ENCODE peak calls at places on chromosomes 12 and 14, in five cellular contexts. L is cardiac muscle cell, Z is fibroblast of lung, A is hepatocyte, I is A673. W is an unnamed sample. For H3K27me3, the result is how much of the 10 kb centered on the place peaks cover.

GRCh38 chr14:64856528-64857445 is 22.9 kb downstream of the SPTB start:
- DNase-seq in Z (peak), I (peak), A (no peak), L (no peak), W (no peak)

GRCh38 chr12:69544087-69544486 is 41.2 kb upstream of the CCT2 start:
- DNase-seq in Z (no peak), I (no peak), A (no peak), L (no peak), W (no peak)

GRCh38 chr12:92221916-92222315 is 76.3 kb upstream of the BTG1 start:
- DNase-seq in L (no peak), Z (no peak), A (no peak), I (no peak), W (no peak)

GRCh38 chr14:91354979-91355685 is 62.5 kb downstream of the CCDC88C start:
- DNase-seq in A (no peak), I (no peak), Z (no peak), L (no peak), W (no peak)

GRCh38 chr14:23095196-23096108 is at the start of gene C14orf119:
- DNase-seq in Z (peak), A (peak), I (peak), L (peak), W (peak)

GRCh38 chr14:100540141-100540925 is 46.9 kb downstream of the BEGAIN start:
- DNase-seq in Z (no peak), A (no peak), L (peak), I (no peak), W (peak)

GRCh38 chr14:72104011-72104613 is 171.9 kb downstream of the RGS6 start:
- DNase-seq in Z (no peak), L (no peak), A (peak), I (peak), W (no peak)

GRCh38 chr14:90820958-90821357 is 4.7 kb upstream of the TTC7B start:
- DNase-seq in L (peak), Z (peak), A (no peak), I (no peak), W (no peak)

GRCh38 chr14:88129306-88130056 is 124.5 kb downstream of the GPR65 start:
- DNase-seq in L (peak), A (peak), I (peak), Z (peak), W (no peak)

GRCh38 chr14:104797112-104798044 is 1.8 kb upstream of the AKT1 start:
- DNase-seq in I (no peak), L (no peak), A (peak), Z (no peak), W (peak)

GRCh38 chr12:34292736-34293625 is 270.7 kb downstream of the ALG10 start:
- DNase-seq in A (no peak), I (no peak), L (no peak), Z (no peak), W (peak)

GRCh38 chr12:22899184-22899583 is 274.2 kb downstream of the ETNK1 start:
- DNase-seq in L (no peak), I (no peak), Z (no peak), A (no peak), W (peak)

GRCh38 chr14:34833545-34834523 is 41.3 kb downstream of the BAZ1A start:
- DNase-seq in L (peak), I (no peak), A (no peak), Z (no peak), W (no peak)

GRCh38 chr12:115070313-115070712 is 386.3 kb upstream of the TBX3 start:
- DNase-seq in L (no peak), I (no peak), A (no peak), Z (peak), W (no peak)

GRCh38 chr12:89355243-89356068 is 3.2 kb upstream of the DUSP6 start:
- DNase-seq in L (no peak), I (peak), Z (peak), A (no peak), W (peak)

GRCh38 chr14:36604757-36605505 is 22.5 kb upstream of the NKX2-8 start:
- DNase-seq in Z (peak), I (peak), L (peak), A (peak), W (peak)

GRCh38 chr12:70543444-70543843 is 93.8 kb downstream of the PTPRB start:
- DNase-seq in I (peak), A (peak), Z (peak), L (peak), W (no peak)

GRCh38 chr12:50061946-50062725 is 4.7 kb downstream of the ASIC1 start:
- DNase-seq in L (peak), A (no peak), Z (peak), I (no peak), W (no peak)
- H3K27me3 ChIP-seq in L (under half), A (under half), Z (under half), I (under half), W (under half)

DNA sequence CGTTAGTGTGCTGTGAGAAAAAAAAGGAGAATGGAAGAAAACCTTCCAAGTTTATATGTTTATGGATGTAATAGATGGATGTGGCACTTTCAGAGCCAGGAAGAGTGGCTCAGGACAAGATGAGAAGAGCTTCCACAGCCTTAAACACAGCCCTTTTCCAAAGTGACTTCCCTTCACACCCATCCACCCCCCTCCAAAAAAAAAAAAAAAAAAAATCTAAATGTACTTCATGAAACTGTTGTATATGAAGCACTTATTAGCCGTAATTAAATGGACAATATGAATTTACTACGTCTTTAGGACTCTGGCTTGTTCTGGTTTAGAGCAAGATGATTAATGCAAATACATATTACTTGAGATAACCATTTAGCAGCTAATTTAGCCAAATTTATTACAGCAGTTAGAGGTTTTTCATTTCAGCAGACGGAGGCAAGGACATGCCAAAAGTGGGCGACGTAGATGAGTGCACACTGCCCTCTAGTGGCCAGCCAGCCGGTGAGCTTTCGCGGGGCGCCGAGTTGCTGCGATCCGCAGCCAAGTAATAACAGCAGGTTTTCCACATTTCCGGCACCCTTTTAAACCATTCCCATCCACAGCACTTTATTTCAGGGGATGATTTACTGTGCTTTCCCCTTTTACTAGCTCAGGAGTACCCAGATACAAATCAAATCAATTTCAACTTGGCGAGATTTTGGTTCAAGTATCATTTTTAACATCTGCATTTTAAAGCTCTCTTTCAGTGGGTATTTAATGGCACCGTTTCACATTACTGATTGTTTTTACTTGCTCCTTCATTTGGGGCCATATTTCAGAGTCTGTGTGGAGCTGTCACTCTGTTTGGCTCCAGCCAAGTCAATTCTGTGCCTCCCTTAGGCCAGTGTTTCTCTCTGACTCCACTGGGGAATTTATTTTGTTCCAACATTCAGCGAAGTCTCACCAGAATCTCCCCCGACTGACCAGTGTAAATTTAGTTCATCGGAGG is 158.2 kb downstream of the EGLN3 start:
- DNase-seq in I (peak), Z (peak), A (peak), L (peak), W (peak)
- H3K4me3 ChIP-seq in I (no peak), Z (peak), A (no peak), L (no peak), W (no peak)

GRCh38 chr12:40170593-40170992 is 54.2 kb upstream of the LRRK2 start:
- DNase-seq in L (no peak), I (no peak), A (no peak), Z (no peak), W (no peak)
- H3K27me3 ChIP-seq in L (under half), I (under half), A (under half), Z (under half), W (under half)

DNA sequence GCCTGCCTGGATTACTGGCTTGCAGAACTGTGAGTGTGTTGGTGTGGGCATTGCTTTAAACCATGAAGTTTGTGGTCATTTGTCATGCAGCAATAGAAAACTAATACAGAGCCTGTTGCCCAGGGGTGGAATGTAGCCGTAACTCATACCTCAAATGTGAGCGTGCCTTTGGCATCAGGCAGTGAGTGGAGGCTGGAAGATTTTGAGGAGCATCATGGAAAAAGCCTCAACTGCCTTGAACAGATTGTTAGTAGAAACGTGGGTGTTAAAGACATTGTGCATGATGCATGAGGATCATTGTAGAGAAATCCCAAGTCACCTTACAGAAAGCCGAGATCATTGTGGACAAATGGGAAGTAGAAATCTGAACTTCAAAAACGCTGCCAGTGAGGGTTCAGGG is 580.5 kb downstream of the AACS start:
- DNase-seq in A (no peak), Z (no peak), I (no peak), L (no peak), W (no peak)
- H3K4me3 ChIP-seq in A (no peak), Z (no peak), I (no peak), L (no peak), W (no peak)

GRCh38 chr12:132373967-132374820 is 44.8 kb upstream of the GALNT9 start:
- DNase-seq in I (no peak), L (peak), A (peak), Z (no peak), W (no peak)
- H3K27me3 ChIP-seq in I (half or more), L (half or more), A (half or more), Z (under half), W (under half)

GRCh38 chr12:121451931-121452330 is 52.0 kb downstream of the RNF34 start:
- DNase-seq in I (no peak), L (no peak), A (no peak), Z (no peak), W (no peak)

GRCh38 chr12:121453629-121454028 is 53.7 kb downstream of the RNF34 start:
- DNase-seq in A (no peak), Z (no peak), I (no peak), L (no peak), W (no peak)

GRCh38 chr12:121454921-121455320 is 55.0 kb downstream of the RNF34 start:
- DNase-seq in L (no peak), Z (no peak), A (no peak), I (no peak), W (no peak)

GRCh38 chr12:121452356-121453021 is 52.6 kb downstream of the RNF34 start:
- DNase-seq in L (no peak), Z (no peak), I (no peak), A (peak), W (peak)

GRCh38 chr12:121453022-121453360 is 53.1 kb downstream of the RNF34 start:
- DNase-seq in I (no peak), Z (no peak), L (no peak), A (no peak), W (no peak)
- H3K4me3 ChIP-seq in I (no peak), Z (no peak), L (no peak), A (no peak), W (no peak)

W was measured in Caco-2.